ENCODE peak calls at places on chromosomes 3 and 15, in seven cellular contexts. E is GM12878, C is stomach, Y is HepG2, X is K562, R is transverse colon, W is SK-N-SH. D is an unnamed sample.

GRCh38 chr15:70008697-70009285 is 88.9 kb downstream of the TLE3 start:
- DNase-seq in Y (no peak), W (no peak), E (no peak), R (no peak), C (no peak), X (no peak), D (no peak)

GRCh38 chr15:89167267-89168176 is 53.9 kb downstream of the RLBP1 start:
- DNase-seq in C (peak), X (peak), R (no peak), E (peak), W (no peak), Y (peak), D (no peak)

GRCh38 chr15:67882487-67883227 is 42.8 kb upstream of the RNU6-1 start:
- DNase-seq in R (no peak), Y (no peak), E (no peak), W (no peak), C (no peak), X (peak), D (no peak)

GRCh38 chr3:55427739-55428138 is 59.4 kb downstream of the WNT5A start:
- DNase-seq in E (no peak), C (no peak), X (no peak), Y (no peak), R (no peak), W (no peak), D (no peak)

GRCh38 chr3:115655761-115656282 is 32.5 kb downstream of the GAP43 start:
- DNase-seq in Y (no peak), E (no peak), C (no peak), W (peak), X (no peak), R (no peak), D (no peak)

GRCh38 chr3:138051946-138052802 is 42.2 kb downstream of the CLDN18 start:
- DNase-seq in E (no peak), X (peak), R (no peak), W (peak), Y (peak), C (peak), D (no peak)

GRCh38 chr15:39549912-39550311 is 31.0 kb upstream of the THBS1 start:
- DNase-seq in C (no peak), E (no peak), R (no peak), W (no peak), Y (no peak), X (peak), D (no peak)

GRCh38 chr15:94674251-94674650 is 442.9 kb downstream of the MCTP2 start:
- DNase-seq in X (no peak), R (no peak), C (no peak), Y (no peak), W (no peak), E (no peak), D (no peak)

GRCh38 chr3:58321791-58322190 is 10.9 kb upstream of the PXK start:
- DNase-seq in Y (no peak), W (no peak), E (no peak), X (no peak), C (no peak), R (no peak), D (no peak)

GRCh38 chr3:163692484-163692883 is 1385.8 kb downstream of the SI start:
- DNase-seq in R (no peak), Y (no peak), E (no peak), X (no peak), W (no peak), C (no peak), D (no peak)

GRCh38 chr3:111926266-111926676 is 52.6 kb upstream of the ABHD10 start:
- DNase-seq in E (no peak), Y (no peak), W (no peak), R (no peak), C (no peak), X (no peak), D (no peak)

GRCh38 chr3:45946875-45947274 is 3.6 kb downstream of the CXCR6 start:
- DNase-seq in W (no peak), E (no peak), Y (no peak), R (no peak), C (no peak), X (no peak), D (no peak)

GRCh38 chr3:38327335-38328009 is 19.1 kb upstream of the XYLB start:
- DNase-seq in Y (no peak), E (no peak), X (no peak), R (no peak), W (no peak), C (no peak), D (no peak)

GRCh38 chr3:190414297-190414696 is 26.3 kb downstream of the CLDN16 start:
- DNase-seq in R (no peak), Y (no peak), W (no peak), X (no peak), C (no peak), E (no peak), D (no peak)

GRCh38 chr15:31272558-31273257 is 53.9 kb upstream of the KLF13 start:
- DNase-seq in C (peak), Y (no peak), W (peak), E (no peak), R (peak), X (no peak), D (peak)

GRCh38 chr3:46897829-46898320 is 20.4 kb downstream of the PTH1R start:
- DNase-seq in C (no peak), R (no peak), E (no peak), X (peak), W (no peak), Y (peak), D (no peak)

GRCh38 chr15:48415036-48415886 is 84.0 kb downstream of the DUT start:
- DNase-seq in C (no peak), W (no peak), E (no peak), X (no peak), R (no peak), Y (peak), D (no peak)

GRCh38 chr3:14230729-14231128 is 52.1 kb downstream of the LSM3 start:
- DNase-seq in Y (no peak), R (no peak), E (no peak), X (peak), C (no peak), W (no peak), D (no peak)

GRCh38 chr3:157810924-157811718 is 295.1 kb downstream of the SHOX2 start:
- DNase-seq in E (no peak), W (peak), Y (no peak), R (no peak), C (no peak), X (no peak), D (no peak)

GRCh38 chr3:84904819-84905555 is 53.8 kb upstream of the CADM2 start:
- DNase-seq in Y (no peak), C (no peak), W (peak), X (no peak), E (no peak), R (no peak), D (no peak)

GRCh38 chr15:83380682-83381081 is 66.5 kb upstream of the SH3GL3 start:
- DNase-seq in E (peak), Y (peak), X (peak), C (no peak), R (peak), W (peak), D (no peak)

GRCh38 chr15:47746516-47746915 is 29.2 kb downstream of the SEMA6D start:
- DNase-seq in C (no peak), X (no peak), Y (no peak), E (no peak), W (no peak), R (no peak), D (no peak)

GRCh38 chr15:71811752-71812735 is 1.7 kb downstream of the NR2E3 start:
- DNase-seq in E (no peak), R (no peak), Y (no peak), X (no peak), W (peak), C (no peak), D (no peak)

GRCh38 chr3:21995079-21995607 is 244.1 kb upstream of the ZNF385D start:
- DNase-seq in C (no peak), E (no peak), X (no peak), W (no peak), Y (no peak), R (no peak), D (no peak)

GRCh38 chr3:30124435-30125390 is 481.7 kb upstream of the TGFBR2 start:
- DNase-seq in R (no peak), W (no peak), C (no peak), X (no peak), E (no peak), Y (no peak), D (no peak)

GRCh38 chr3:43177092-43177491 is 71.2 kb upstream of the POMGNT2 start:
- DNase-seq in Y (no peak), R (no peak), E (no peak), X (no peak), W (no peak), C (no peak), D (no peak)

GRCh38 chr15:35980719-35981118 is 434.8 kb upstream of the DPH6 start:
- DNase-seq in W (no peak), E (no peak), X (no peak), C (no peak), Y (no peak), R (no peak), D (no peak)

GRCh38 chr3:188734395-188734794 is 437.4 kb upstream of the TPRG1 start:
- DNase-seq in Y (no peak), W (no peak), X (no peak), E (no peak), C (peak), R (peak), D (no peak)

GRCh38 chr15:81813215-81813614 is 232.6 kb downstream of the MEX3B start:
- DNase-seq in E (no peak), W (peak), C (no peak), X (peak), Y (no peak), R (no peak), D (no peak)

GRCh38 chr15:44713006-44713966 is 2.0 kb downstream of the B2M start:
- DNase-seq in Y (peak), C (no peak), W (peak), X (peak), E (no peak), R (no peak), D (no peak)

DNA sequence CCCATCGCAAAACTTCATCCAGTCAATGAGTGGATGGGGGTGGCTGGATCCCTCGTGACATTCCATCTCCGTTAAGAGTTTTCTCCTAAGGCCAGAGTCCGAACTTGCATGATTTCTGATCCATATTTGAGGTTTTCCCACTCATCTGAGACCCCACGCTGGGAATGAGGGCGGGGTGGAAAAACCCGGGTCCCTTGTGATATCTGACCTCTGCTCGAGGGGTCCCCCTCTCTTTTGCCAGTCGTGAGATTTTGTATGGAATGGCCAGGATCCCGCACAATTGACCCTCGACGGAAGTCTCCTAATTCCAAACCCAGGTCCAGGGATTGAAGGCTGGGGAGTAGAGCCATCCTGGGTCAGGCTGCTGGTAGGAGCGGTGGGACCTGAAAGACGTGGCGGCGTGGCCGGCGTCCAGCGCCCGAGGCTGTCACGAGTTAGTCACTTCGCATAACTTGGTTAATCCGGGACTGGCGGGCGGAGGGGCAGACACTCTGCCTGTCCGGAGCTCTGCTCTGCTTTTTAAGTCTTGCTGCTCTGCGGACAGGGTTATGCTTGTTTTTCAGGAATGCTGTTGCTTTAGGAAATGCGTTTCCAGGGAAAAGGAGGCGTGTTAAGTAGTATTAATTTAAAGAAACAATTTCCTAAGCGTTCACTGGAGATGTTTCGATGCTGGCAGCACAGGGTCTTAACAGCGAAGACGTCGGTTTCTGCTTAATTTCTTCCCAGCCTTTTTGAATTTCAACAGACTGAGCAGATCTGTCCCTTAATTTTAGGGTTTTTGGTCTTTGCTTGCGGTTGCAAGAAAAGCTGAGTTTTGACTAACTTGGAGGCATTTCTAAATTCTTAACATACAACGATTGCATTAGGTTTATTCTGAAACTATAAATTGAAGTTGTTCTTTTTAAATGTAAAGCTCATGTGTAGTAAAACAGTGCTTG is 69.7 kb upstream of the LRRFIP2 start:
- DNase-seq in W (peak), C (peak), X (peak), E (no peak), R (peak), Y (peak), D (peak)
- TF ChIP-seq POLR2AphosphoS5 in W (no peak), C (no peak), X (peak), E (no peak), R (peak), Y (no peak), D (peak)

GRCh38 chr3:146543461-146544012 is 870 bp downstream of the PLSCR1 start:
- DNase-seq in C (no peak), R (no peak), W (no peak), E (no peak), Y (no peak), X (peak), D (no peak)
- TF ChIP-seq EP300 in C (peak), R (no peak), W (no peak), E (no peak), Y (no peak), X (no peak), D (no peak)

DNA sequence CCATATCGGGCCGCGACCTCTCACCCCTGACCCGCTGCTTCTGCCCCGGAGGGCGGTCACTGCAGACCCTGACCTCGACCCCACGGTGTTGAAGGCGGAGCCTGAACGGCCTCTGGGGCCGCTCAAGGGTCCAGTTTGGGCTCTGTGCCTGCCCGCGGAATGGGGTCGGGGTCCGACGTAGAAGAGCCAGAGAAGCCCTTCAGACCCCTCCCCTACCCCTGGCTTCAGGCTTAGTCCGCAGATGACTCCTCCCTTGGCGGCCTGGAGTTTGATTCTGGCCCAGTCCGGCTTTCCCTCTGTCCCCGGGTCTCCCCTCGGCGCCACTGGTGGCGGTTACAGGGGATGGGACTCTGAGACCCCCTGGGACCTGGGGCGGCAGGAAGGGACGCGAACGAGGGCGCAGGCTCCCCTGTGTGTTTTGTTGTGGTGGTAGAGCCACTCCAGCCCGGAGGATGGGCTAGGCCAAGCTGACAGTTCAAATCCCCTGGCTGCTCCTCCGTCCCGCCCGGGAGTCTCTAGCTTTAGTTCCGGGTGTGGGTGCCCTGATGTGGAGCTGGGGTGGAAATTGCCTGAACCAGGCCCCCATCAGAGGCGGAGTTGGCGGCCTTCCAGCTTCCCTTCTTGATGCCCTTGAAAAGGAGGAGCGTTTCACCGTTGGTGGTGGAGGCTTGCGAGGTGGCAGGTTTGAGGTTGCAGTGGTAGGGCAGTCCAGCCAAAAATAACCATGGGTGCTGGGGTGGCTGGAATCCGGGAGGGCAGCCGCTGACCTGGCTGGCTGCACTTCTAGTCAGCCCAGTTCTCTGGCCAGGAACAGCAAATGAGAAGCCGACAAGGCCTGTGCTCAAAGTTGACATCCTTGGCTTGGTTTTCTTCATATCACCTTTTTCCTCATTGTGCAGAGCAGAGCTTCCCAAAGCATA is 644 bp downstream of the CLK3 start:
- DNase-seq in E (no peak), C (peak), W (peak), R (peak), X (peak), Y (peak), D (peak)
- TF ChIP-seq POLR2AphosphoS5 in E (peak), C (no peak), W (peak), R (peak), X (peak), Y (no peak), D (peak)

GRCh38 chr3:173092038-173092437 is 49.0 kb downstream of the SPATA16 start:
- DNase-seq in Y (no peak), R (no peak), W (no peak), X (no peak), E (no peak), C (no peak), D (no peak)

GRCh38 chr3:173096140-173096539 is 44.9 kb downstream of the SPATA16 start:
- DNase-seq in C (no peak), Y (no peak), W (no peak), X (no peak), E (no peak), R (no peak), D (no peak)

GRCh38 chr3:173089283-173089682 is 51.8 kb downstream of the SPATA16 start:
- DNase-seq in W (no peak), Y (no peak), X (no peak), C (no peak), R (no peak), E (no peak), D (no peak)

GRCh38 chr3:173090492-173090891 is 50.5 kb downstream of the SPATA16 start:
- DNase-seq in W (no peak), C (no peak), R (no peak), Y (no peak), E (no peak), X (no peak), D (no peak)
- TF ChIP-seq EP300 in W (no peak), C (no peak), R (no peak), Y (no peak), E (no peak), X (no peak), D (no peak)

DNA sequence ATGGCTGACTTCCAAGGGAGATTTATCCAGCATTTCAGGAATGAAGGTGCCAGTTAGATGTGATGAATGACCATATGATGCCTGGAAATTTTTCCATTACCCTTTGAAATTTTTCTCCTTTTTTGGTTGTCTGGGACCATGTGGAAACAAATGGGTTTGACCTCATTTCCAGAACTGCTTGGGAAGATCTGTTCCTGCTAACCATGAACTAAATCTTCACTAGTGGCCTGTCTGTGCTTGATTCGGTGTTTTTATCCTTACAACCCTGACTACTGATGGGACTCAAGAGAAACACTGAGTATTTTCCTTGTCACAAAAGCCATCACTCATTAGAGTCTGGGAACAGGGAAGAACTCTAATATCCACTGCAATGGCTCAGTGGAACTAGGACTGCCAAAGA is 409.4 kb downstream of the PDCD6IP start:
- DNase-seq in X (no peak), C (no peak), R (no peak), W (no peak), Y (no peak), E (no peak), D (no peak)
- TF ChIP-seq POLR2AphosphoS5 in X (no peak), C (peak), R (no peak), W (no peak), Y (no peak), E (no peak), D (no peak)

GRCh38 chr3:31957106-31957505 is 24.0 kb downstream of the OSBPL10 start:
- DNase-seq in C (no peak), Y (no peak), W (no peak), E (no peak), X (no peak), R (no peak), D (no peak)
- TF ChIP-seq EP300 in C (no peak), Y (no peak), W (no peak), E (no peak), X (no peak), R (no peak), D (no peak)

GRCh38 chr3:60316121-60316783 is 935.0 kb downstream of the FHIT start:
- DNase-seq in C (no peak), R (no peak), X (no peak), Y (no peak), W (no peak), E (no peak), D (no peak)

GRCh38 chr3:60309539-60310268 is 941.5 kb downstream of the FHIT start:
- DNase-seq in C (no peak), E (no peak), R (no peak), Y (no peak), X (no peak), W (no peak), D (no peak)

GRCh38 chr3:60314064-60314463 is 937.2 kb downstream of the FHIT start:
- DNase-seq in W (no peak), C (no peak), X (no peak), Y (no peak), E (no peak), R (no peak), D (no peak)

GRCh38 chr3:60307800-60308199 is 943.5 kb downstream of the FHIT start:
- DNase-seq in E (no peak), X (no peak), Y (no peak), C (no peak), R (no peak), W (no peak), D (no peak)

GRCh38 chr3:60313382-60313781 is 937.9 kb downstream of the FHIT start:
- DNase-seq in X (no peak), E (no peak), W (no peak), R (no peak), C (no peak), Y (no peak), D (no peak)
- TF ChIP-seq POLR2AphosphoS5 in X (no peak), E (no peak), W (no peak), R (no peak), C (no peak), Y (no peak), D (no peak)

GRCh38 chr3:133479895-133480669 is 80.2 kb downstream of the BFSP2 start:
- DNase-seq in R (no peak), Y (peak), C (no peak), X (no peak), W (no peak), E (peak), D (no peak)
- TF ChIP-seq EP300 in R (no peak), Y (no peak), C (no peak), X (no peak), W (no peak), E (no peak), D (no peak)

DNA sequence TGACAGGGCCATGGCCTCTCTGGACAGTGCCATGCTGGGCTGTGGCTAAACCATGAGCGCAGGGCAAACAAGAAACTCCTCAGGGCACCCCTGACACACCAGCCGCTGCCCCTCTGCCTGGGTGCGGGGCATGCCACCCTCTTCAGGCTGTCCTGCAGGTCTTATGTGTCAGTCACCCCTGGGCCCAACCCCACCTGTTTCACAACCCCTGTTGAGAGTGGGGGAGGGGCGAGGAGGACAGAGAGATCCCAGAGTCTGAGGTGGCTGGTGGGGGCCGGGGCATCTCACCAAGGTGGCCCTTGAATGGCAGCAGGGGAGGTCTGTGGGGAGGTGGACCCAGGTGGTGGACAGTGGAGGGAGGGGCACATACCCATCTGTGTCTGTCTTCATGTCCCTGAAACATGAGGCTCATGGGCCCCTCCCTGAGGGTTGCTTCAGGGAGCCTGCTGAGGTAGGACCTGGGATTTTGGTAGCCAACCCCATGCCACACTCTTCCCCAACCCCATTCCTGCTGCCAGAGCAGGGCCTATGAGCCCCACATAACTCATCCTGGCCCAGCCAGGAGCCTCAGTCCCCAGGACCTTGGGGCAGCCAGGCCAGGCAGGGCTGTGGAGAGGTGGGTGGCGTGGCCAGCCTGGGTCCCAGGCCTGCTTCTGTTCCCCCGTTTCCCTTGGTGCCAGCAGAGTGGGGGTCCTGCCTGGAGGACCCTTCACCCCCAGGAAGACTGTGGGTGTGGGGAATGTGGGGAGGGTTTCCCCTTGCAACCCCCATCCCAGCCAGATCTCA is 1.7 kb upstream of the STAB1 start:
- DNase-seq in W (no peak), X (no peak), Y (no peak), R (no peak), C (no peak), E (no peak), D (no peak)
- TF ChIP-seq POLR2AphosphoS5 in W (no peak), X (no peak), Y (no peak), R (no peak), C (no peak), E (no peak), D (no peak)

D was measured in suprapubic skin.